ENCODE peak calls at places on chromosomes 11 and 22, in nine cellular contexts. D is H9; E is colonic mucosa; S is HFFc6; N is kidney; T is adrenal gland; F is B cell; V is transverse colon; Y is CD8-positive, alpha-beta T cell. O is an unnamed sample.

GRCh38 chr11:67523556-67524479 is 572 bp upstream of the CABP2 start:
- DNase-seq in D (no peak), E (no peak), S (no peak), N (peak), T (peak), F (no peak), V (peak), Y (no peak), O (no peak)

GRCh38 chr11:44658451-44658850 is 68.3 kb upstream of the TSPAN18 start:
- DNase-seq in D (peak), E (no peak), S (peak), N (no peak), T (no peak), F (no peak), V (no peak), Y (no peak), O (no peak)

GRCh38 chr11:64251986-64252837 is 882 bp downstream of the PLCB3 start:
- DNase-seq in D (no peak), E (peak), S (no peak), N (no peak), T (no peak), F (no peak), V (peak), Y (no peak), O (no peak)

GRCh38 chr11:110095554-110095953 is 2.4 kb downstream of the ZC3H12C start:
- DNase-seq in D (no peak), E (no peak), S (no peak), N (no peak), T (peak), F (no peak), V (no peak), Y (no peak), O (no peak)

GRCh38 chr22:39149915-39150847 is 2.3 kb downstream of the CBX7 start:
- DNase-seq in D (peak), E (no peak), S (no peak), N (no peak), T (no peak), F (no peak), V (no peak), Y (no peak), O (no peak)

GRCh38 chr22:31347251-31348008 is 1.3 kb upstream of the PATZ1 start:
- DNase-seq in D (peak), E (peak), S (peak), N (peak), T (peak), F (peak), V (peak), Y (peak), O (no peak)

GRCh38 chr11:117780456-117780855 is 16.6 kb downstream of the DSCAML1 start:
- DNase-seq in D (no peak), E (no peak), S (no peak), N (no peak), T (no peak), F (no peak), V (no peak), Y (no peak), O (no peak)

GRCh38 chr11:133040289-133040893 is 491.9 kb downstream of the OPCML start:
- DNase-seq in D (no peak), E (no peak), S (peak), N (peak), T (no peak), F (no peak), V (no peak), Y (no peak), O (no peak)

GRCh38 chr11:117097567-117098268 is 510 bp downstream of the SIK3 start:
- DNase-seq in D (peak), E (peak), S (no peak), N (peak), T (peak), F (peak), V (peak), Y (peak), O (no peak)

GRCh38 chr22:46547883-46548244 is 10.4 kb upstream of the CELSR1 start:
- DNase-seq in D (no peak), E (no peak), S (peak), N (peak), T (no peak), F (no peak), V (peak), Y (no peak), O (no peak)

GRCh38 chr11:57180964-57181363 is 789 bp upstream of the LRRC55 start:
- DNase-seq in D (no peak), E (no peak), S (no peak), N (no peak), T (no peak), F (no peak), V (no peak), Y (no peak), O (no peak)

GRCh38 chr11:45890886-45891550 is 5.6 kb downstream of the MAPK8IP1 start:
- DNase-seq in D (no peak), E (no peak), S (no peak), N (peak), T (no peak), F (no peak), V (no peak), Y (no peak), O (no peak)

GRCh38 chr11:57566035-57566504 is 1.4 kb downstream of the UBE2L6 start:
- DNase-seq in D (no peak), E (peak), S (peak), N (no peak), T (no peak), F (peak), V (peak), Y (no peak), O (peak)

GRCh38 chr11:44301856-44302231 is 8.1 kb downstream of the ALX4 start:
- DNase-seq in D (no peak), E (no peak), S (peak), N (no peak), T (peak), F (no peak), V (no peak), Y (no peak), O (no peak)

GRCh38 chr22:26428515-26429457 is at the start of gene ASPHD2:
- DNase-seq in D (peak), E (peak), S (peak), N (peak), T (peak), F (peak), V (peak), Y (peak), O (peak)

GRCh38 chr11:5809905-5810792 is 1.4 kb downstream of the OR52N2 start:
- DNase-seq in D (no peak), E (no peak), S (no peak), N (no peak), T (no peak), F (no peak), V (no peak), Y (no peak), O (no peak)

GRCh38 chr11:25910090-25910489 is 421.8 kb upstream of the ANO3 start:
- DNase-seq in D (no peak), E (no peak), S (no peak), N (no peak), T (no peak), F (no peak), V (no peak), Y (no peak), O (no peak)

GRCh38 chr11:82814379-82814778 is 80.7 kb upstream of the FAM181B start:
- DNase-seq in D (no peak), E (no peak), S (no peak), N (no peak), T (no peak), F (no peak), V (no peak), Y (no peak), O (no peak)

GRCh38 chr11:82823635-82824614 is 76.3 kb downstream of the PRCP start:
- DNase-seq in D (no peak), E (no peak), S (no peak), N (no peak), T (no peak), F (no peak), V (no peak), Y (no peak), O (no peak)

DNA sequence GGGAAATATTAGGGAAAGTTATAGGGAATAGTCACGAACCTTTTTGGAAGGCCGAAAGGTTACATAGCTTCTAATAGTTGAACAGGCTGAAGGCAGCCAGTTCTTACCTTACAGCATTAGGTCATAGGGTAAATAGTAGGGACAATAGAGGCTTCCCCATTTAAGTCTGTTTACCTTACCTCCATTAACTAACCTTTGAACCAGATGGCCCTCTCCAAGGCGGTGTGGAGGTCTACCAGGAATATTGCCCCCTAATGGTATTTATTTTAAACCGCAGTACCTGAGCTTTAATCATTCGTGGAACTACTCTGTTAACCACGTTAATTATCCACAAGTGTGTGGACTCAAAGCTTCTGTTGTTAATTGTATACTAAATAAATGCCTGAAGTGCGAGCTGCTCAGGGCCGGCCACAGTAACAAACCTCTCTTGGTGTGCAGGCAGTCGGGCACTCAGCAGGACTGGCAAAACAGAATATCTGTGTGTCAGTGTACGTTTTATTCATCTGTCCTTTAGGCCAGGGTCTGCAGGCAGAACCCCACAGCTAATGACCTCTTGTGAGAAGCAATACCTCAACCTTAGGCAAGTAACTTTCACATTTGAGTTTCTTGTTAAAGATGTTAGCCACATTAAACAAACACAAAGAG is 81.7 kb downstream of the PRCP start:
- DNase-seq in D (no peak), E (no peak), S (no peak), N (no peak), T (no peak), F (no peak), V (no peak), Y (no peak), O (no peak)
- TF ChIP-seq CTCF in D (peak), E (no peak), S (no peak), N (no peak), T (no peak), F (no peak), V (no peak), Y (no peak), O (no peak)

DNA sequence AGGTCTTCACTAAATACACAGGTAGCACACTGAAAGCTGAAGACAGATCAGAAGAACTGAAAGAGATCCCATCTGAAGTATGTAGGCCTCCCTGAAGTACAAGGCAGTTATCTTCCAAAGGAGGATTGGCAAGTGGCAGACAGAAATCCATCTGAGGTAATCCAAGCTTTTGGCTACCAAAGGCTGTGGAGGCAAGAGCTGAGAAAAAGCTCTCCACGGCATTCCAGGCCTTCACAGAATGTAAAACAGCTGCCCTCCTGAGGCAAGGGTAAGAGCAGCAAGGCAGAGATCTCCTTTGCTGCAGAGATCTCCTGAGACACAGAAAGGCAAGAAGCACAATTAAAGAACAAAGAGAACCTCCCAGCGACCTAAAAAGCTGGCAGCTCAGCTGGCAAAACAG is 19.1 kb downstream of the PIK3C2A start:
- DNase-seq in D (peak), E (no peak), S (no peak), N (no peak), T (no peak), F (no peak), V (no peak), Y (no peak), O (no peak)
- TF ChIP-seq CTCF in D (no peak), E (no peak), S (no peak), N (no peak), T (no peak), F (no peak), V (no peak), Y (no peak), O (no peak)

GRCh38 chr11:115530752-115531151 is 26.5 kb upstream of the CADM1 start:
- DNase-seq in D (peak), E (no peak), S (no peak), N (no peak), T (no peak), F (no peak), V (no peak), Y (no peak), O (no peak)
- TF ChIP-seq CTCF in D (peak), E (no peak), S (no peak), N (no peak), T (no peak), F (no peak), V (no peak), Y (no peak), O (peak)

DNA sequence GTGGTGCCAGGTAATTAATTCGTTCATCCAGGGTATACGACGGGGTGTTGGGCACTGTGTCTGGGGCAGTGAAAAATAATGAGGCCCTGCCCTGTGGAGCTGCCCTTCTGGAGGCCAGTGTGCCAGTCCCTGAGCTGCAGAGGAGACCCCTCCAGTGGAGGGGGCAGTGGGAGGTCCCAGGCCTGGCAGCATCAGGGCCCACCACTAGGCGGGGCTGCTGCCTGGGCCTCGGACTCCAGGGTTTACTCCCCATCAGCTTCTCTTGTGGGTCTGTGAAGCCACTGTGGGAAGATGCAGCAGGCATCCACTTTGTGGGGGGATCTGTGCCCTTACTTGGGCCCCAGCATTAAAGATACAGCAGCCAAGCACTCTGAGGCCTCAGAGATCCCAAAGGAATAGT is 17.4 kb upstream of the TMPRSS6 start:
- DNase-seq in D (peak), E (no peak), S (no peak), N (no peak), T (no peak), F (no peak), V (no peak), Y (no peak), O (no peak)
- TF ChIP-seq CTCF in D (peak), E (peak), S (peak), N (no peak), T (peak), F (no peak), V (peak), Y (peak), O (peak)

GRCh38 chr11:47550288-47551052 is 2.5 kb downstream of the CELF1 start:
- DNase-seq in D (no peak), E (no peak), S (no peak), N (no peak), T (no peak), F (peak), V (no peak), Y (no peak), O (no peak)

GRCh38 chr11:47553417-47553746 is 450 bp upstream of the CELF1 start:
- DNase-seq in D (no peak), E (no peak), S (peak), N (no peak), T (no peak), F (no peak), V (no peak), Y (no peak), O (no peak)

GRCh38 chr11:47552086-47552580 is 799 bp downstream of the CELF1 start:
- DNase-seq in D (peak), E (peak), S (peak), N (peak), T (peak), F (no peak), V (no peak), Y (no peak), O (no peak)

GRCh38 chr11:47552581-47553416 is at the start of gene CELF1:
- DNase-seq in D (peak), E (peak), S (peak), N (peak), T (peak), F (peak), V (peak), Y (peak), O (peak)

DNA sequence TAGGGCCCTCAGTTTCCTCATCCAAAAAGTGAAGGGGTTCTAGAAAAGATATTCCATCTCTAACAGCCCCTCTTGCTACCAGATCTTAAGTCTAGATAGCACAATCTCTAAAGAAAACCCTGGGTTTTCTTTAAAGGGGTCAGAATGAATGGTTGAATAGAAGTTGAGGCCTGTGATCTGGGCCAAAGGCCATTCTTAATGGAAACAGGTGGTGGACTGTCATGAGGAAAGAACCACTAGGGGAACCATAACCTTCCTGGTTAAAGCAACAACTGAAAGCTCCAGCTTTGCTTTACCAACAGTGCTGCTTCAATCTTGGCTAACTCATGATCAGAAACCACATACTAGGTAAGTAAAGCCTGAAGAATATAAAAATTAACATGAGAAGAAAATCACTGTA is 1.8 kb downstream of the CELF1 start:
- DNase-seq in D (no peak), E (no peak), S (peak), N (no peak), T (no peak), F (peak), V (no peak), Y (no peak), O (no peak)
- TF ChIP-seq CTCF in D (peak), E (peak), S (peak), N (no peak), T (peak), F (no peak), V (peak), Y (no peak), O (peak)

DNA sequence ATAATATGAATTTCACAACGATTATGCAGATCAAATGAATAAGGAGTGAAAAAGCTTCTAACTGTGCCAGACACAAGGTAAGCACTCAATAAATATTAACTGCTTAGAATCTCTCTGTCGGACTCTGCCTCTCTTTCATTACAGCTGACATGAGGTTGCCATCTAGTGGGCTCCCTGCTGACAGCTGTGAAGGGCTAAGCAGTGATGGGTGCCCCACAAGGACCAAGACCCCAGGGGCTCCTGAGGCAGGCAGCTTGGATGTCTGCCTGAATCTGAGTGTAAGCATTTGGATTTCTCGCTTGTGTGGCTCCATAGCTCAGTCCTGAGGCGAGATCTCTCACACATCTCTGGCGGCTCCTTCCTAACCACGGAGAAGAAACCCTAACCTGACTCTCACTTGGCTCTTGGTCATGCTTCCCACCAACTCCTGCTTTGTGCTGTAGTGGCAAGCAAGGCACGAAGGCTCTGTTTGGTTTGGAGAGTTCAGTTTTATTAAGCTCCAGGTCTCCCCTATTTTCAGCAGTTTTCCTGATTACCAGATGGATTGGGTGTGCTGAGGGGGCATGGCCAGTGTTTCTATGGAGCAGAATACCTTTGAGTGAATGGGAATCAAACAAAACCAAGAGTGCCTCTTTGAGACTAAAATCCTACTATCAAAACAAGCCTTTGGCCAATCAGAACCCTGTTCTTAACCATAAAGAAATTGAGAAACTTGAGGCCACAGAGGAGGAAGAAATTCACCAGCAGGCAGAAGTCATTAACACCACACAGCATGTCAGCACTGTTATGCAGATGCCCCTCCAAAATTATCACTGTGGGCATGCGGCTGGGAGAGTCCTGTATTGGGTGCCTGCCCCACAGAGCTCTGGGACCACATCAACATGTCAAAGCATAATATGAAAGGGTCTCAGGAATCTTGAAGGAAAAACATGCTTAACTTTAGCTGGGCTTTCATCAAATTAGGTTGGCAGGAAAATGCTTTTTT is 152.8 kb upstream of the NTM start:
- DNase-seq in D (no peak), E (no peak), S (peak), N (no peak), T (no peak), F (no peak), V (no peak), Y (no peak), O (no peak)
- TF ChIP-seq CTCF in D (no peak), E (no peak), S (peak), N (peak), T (no peak), F (no peak), V (no peak), Y (no peak), O (peak)

GRCh38 chr11:76380161-76380976 is 563 bp downstream of the THAP12 start:
- DNase-seq in D (peak), E (peak), S (peak), N (no peak), T (no peak), F (no peak), V (peak), Y (no peak), O (no peak)

GRCh38 chr11:76376746-76377558 is 4.0 kb downstream of the THAP12 start:
- DNase-seq in D (no peak), E (no peak), S (no peak), N (no peak), T (no peak), F (no peak), V (no peak), Y (no peak), O (peak)

GRCh38 chr11:76382209-76382608 is 1.1 kb downstream of the GVQW3 start:
- DNase-seq in D (no peak), E (no peak), S (no peak), N (no peak), T (no peak), F (no peak), V (no peak), Y (no peak), O (no peak)

GRCh38 chr11:76379811-76380160 is 1.1 kb downstream of the THAP12 start:
- DNase-seq in D (no peak), E (no peak), S (no peak), N (no peak), T (no peak), F (no peak), V (no peak), Y (no peak), O (no peak)

DNA sequence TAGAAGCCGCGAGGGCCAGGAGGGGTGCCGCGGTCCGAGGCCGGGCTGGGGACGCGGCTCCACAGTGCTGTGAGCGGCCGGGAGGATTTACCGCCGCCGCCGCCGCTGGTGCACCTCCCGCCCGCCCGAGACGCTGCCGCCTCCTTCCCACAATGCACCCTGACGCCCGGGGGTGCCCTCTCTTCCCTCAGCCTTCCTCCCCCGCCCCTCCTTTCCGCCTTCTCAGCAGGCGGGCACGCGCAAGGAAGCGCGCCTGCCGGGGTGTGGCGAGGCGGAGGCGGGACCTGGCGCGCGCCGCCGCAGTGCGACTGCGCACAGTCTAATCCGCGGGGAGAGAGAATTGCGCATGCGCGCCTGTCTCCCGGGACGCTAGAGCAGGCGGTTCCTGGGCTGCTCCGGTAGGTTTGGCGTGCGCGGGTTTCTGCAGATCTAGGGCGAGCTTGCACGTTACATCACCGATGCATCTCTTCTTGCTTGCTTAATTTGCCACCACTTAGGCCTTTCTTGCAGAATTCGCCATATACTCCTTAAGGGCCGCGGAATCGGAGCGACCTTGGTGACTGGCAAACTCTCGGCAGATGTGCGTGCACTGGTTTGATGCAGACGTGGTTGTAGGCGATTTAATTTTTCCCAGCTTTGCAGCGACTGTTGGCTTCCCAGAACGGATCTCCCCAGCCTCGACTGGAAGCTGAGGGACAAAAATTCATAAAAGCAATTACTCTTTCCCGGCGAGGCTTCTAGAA is at the start of the genes GVQW3 and THAP12:
- DNase-seq in D (peak), E (peak), S (peak), N (peak), T (peak), F (peak), V (peak), Y (peak), O (peak)
- TF ChIP-seq CTCF in D (peak), E (no peak), S (no peak), N (peak), T (no peak), F (no peak), V (no peak), Y (no peak), O (peak)

O was measured in GM12878.